ENCODE peak calls at places on chromosomes 16 and 17, in eight cellular contexts. E is esophagus muscularis mucosa; Q is stromal cell of bone marrow; C is stimulated activated CD4-positive, alpha-beta T cell treated with anti-CD3 and anti-CD28 coated beads, Interleukin-2, amount 100 ng/mL, for 48 hours; L is AG04449; N is aorta; J is SJSA1; H is activated CD4-positive, alpha-beta T cell treated with anti-CD3 and anti-CD28 coated beads for 48 hours. A is an unnamed sample.

GRCh38 chr16:14564323-14564722 is 65.7 kb downstream of the PARN start:
- DNase-seq in E (no peak), Q (no peak), C (no peak), L (no peak), N (no peak), J (no peak), H (no peak), A (no peak)

GRCh38 chr17:2289878-2290478 is 13.6 kb downstream of the SMG6 start:
- DNase-seq in E (no peak), Q (no peak), C (no peak), L (no peak), N (no peak), J (no peak), H (no peak), A (no peak)

GRCh38 chr17:81092518-81093095 is 57.7 kb downstream of the BAIAP2 start:
- DNase-seq in E (no peak), Q (no peak), C (no peak), L (no peak), N (no peak), J (no peak), H (no peak), A (no peak)

GRCh38 chr17:9240659-9241370 is 219.5 kb downstream of the NTN1 start:
- DNase-seq in E (peak), Q (no peak), C (no peak), L (no peak), N (peak), J (peak), H (no peak), A (no peak)

GRCh38 chr17:35244345-35245195 is 1.7 kb downstream of the SLFN5 start:
- DNase-seq in E (peak), Q (peak), C (peak), L (peak), N (peak), J (peak), H (peak), A (peak)

GRCh38 chr17:3032258-3033247 is 30.9 kb downstream of the OR1D5 start:
- DNase-seq in E (no peak), Q (no peak), C (no peak), L (no peak), N (peak), J (no peak), H (no peak), A (no peak)

GRCh38 chr16:50942143-50942542 is 200.3 kb downstream of the CYLD start:
- DNase-seq in E (no peak), Q (no peak), C (no peak), L (no peak), N (no peak), J (no peak), H (no peak), A (no peak)

GRCh38 chr17:74512624-74513084 is 18.6 kb downstream of the CD300LB start:
- DNase-seq in E (peak), Q (peak), C (no peak), L (no peak), N (no peak), J (no peak), H (peak), A (no peak)

GRCh38 chr16:87689956-87690465 is 75.8 kb downstream of the KLHDC4 start:
- DNase-seq in E (no peak), Q (no peak), C (no peak), L (no peak), N (no peak), J (no peak), H (no peak), A (no peak)

GRCh38 chr17:42120161-42121065 is 754 bp downstream of the KAT2A start:
- DNase-seq in E (no peak), Q (no peak), C (peak), L (no peak), N (peak), J (no peak), H (peak), A (no peak)

GRCh38 chr16:3623642-3624041 is 12.2 kb upstream of the SLX4 start:
- DNase-seq in E (no peak), Q (no peak), C (no peak), L (no peak), N (no peak), J (no peak), H (no peak), A (no peak)

GRCh38 chr17:73325527-73325842 is 13.7 kb upstream of the CDC42EP4 start:
- DNase-seq in E (peak), Q (peak), C (no peak), L (no peak), N (no peak), J (no peak), H (no peak), A (no peak)

GRCh38 chr16:11632455-11632921 is 35.8 kb upstream of the SNN start:
- DNase-seq in E (no peak), Q (peak), C (no peak), L (peak), N (peak), J (peak), H (no peak), A (no peak)

GRCh38 chr16:67249178-67249759 is 490 bp downstream of the SLC9A5 start:
- DNase-seq in E (no peak), Q (no peak), C (no peak), L (no peak), N (peak), J (no peak), H (no peak), A (no peak)

A was measured in GM12891.